ENCODE peak calls at places on chromosomes 1 and 21, in five cellular contexts. H is fibroblast of mammary gland, C is GM23338, K is uterus, E is OCI-LY7. Y is an unnamed sample.

GRCh38 chr1:22627331-22627730 is 9.1 kb upstream of the C1QA start:
- DNase-seq in C (no peak), E (no peak), H (no peak), K (no peak), Y (no peak)

GRCh38 chr1:206687915-206688442 is 3.3 kb downstream of the MAPKAPK2 start:
- DNase-seq in C (peak; percentile 84), E (no peak), K (no peak), H (peak; percentile 82), Y (no peak)

GRCh38 chr1:185857447-185857846 is 123.3 kb downstream of the HMCN1 start:
- DNase-seq in E (no peak), H (peak; percentile 25), C (no peak), K (no peak), Y (no peak)

GRCh38 chr1:173505401-173505800 is 28.3 kb downstream of the PRDX6 start:
- DNase-seq in H (no peak), K (no peak), E (no peak), C (no peak), Y (no peak)

GRCh38 chr21:33155457-33155856 is 74.3 kb upstream of the IFNAR2 start:
- DNase-seq in H (no peak), K (no peak), C (no peak), E (no peak), Y (no peak)

GRCh38 chr1:22121421-22121911 is 21.4 kb downstream of the WNT4 start:
- DNase-seq in H (no peak), E (no peak), C (peak; percentile 50), K (peak; percentile 15), Y (no peak)

GRCh38 chr1:147264158-147264768 is 21.8 kb downstream of the CHD1L start:
- DNase-seq in C (no peak), K (no peak), H (peak; percentile 82), E (no peak), Y (no peak)

GRCh38 chr1:109399326-109399957 is 1.7 kb upstream of the SORT1 start:
- DNase-seq in E (peak; percentile 77), C (peak; percentile 77), K (no peak), H (peak; percentile 69), Y (no peak)

GRCh38 chr1:154593390-154593789 is 14.6 kb downstream of the ADAR start:
- DNase-seq in K (no peak), E (no peak), C (no peak), H (no peak), Y (no peak)

GRCh38 chr1:155026588-155026987 is 7.0 kb downstream of the DCST2 start:
- DNase-seq in H (peak; percentile 35), K (no peak), E (no peak), C (no peak), Y (no peak)

GRCh38 chr1:186834405-186834958 is 5.7 kb downstream of the PLA2G4A start:
- DNase-seq in K (no peak), C (no peak), H (no peak), E (no peak), Y (no peak)

GRCh38 chr1:236124965-236125364 is 17.4 kb upstream of the GPR137B start:
- DNase-seq in E (peak; percentile 27), K (no peak), H (no peak), C (peak; percentile 30), Y (no peak)
- TF ChIP-seq CTCF in E (peak; percentile 38), K (no peak), H (peak; percentile 4), C (peak; percentile 45), Y (no peak)

GRCh38 chr1:192311281-192311680 is 5.5 kb upstream of the RGS21 start:
- DNase-seq in E (peak; percentile 2), H (peak; percentile 51), K (no peak), C (peak; percentile 5), Y (no peak)
- TF ChIP-seq CTCF in E (peak; percentile 57), H (peak; percentile 57), K (no peak), C (peak; percentile 53), Y (no peak)

GRCh38 chr1:117932576-117932975 is 3.0 kb downstream of the WDR3 start:
- DNase-seq in H (no peak), C (no peak), K (no peak), E (no peak), Y (no peak)

GRCh38 chr1:117930484-117930883 is 945 bp downstream of the WDR3 start:
- DNase-seq in H (no peak), E (no peak), K (no peak), C (peak; percentile 5), Y (no peak)

GRCh38 chr1:117930173-117930447 is 571 bp downstream of the WDR3 start:
- DNase-seq in K (no peak), C (no peak), H (no peak), E (peak; percentile 24), Y (no peak)

GRCh38 chr1:117929340-117930172 is at the start of the genes GDAP2 and WDR3:
- DNase-seq in H (peak; percentile 95), C (peak; percentile 99), K (peak; percentile 93), E (peak; percentile 99), Y (peak; percentile 88)

DNA sequence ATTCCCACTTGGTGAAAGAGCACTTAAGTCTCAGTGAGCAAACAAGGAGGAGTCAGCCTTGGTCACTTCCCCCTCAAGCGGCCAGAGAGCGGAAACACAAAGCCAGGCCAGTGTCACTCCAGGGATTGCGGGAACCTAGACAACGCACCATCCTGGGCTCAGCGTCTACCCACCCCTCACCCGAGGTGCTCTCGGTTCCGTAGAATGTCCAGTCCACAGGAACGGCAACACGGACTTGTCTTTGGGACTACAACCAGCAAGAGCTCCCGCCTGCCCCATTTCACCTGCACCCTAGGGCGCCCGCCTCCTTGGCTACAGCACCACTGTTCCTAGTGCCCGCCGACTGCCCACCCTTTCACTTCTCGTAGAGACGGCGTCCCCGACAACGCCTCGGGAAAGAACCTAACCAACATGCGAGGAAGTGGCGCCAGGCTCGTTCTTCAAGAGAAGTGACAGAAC is 511 bp downstream of the GDAP2 start:
- DNase-seq in C (peak; percentile 79), K (peak; percentile 23), E (peak; percentile 57), H (peak; percentile 68), Y (peak; percentile 24)
- TF ChIP-seq CTCF in C (peak; percentile 36), K (no peak), E (peak; percentile 44), H (peak; percentile 24), Y (no peak)

GRCh38 chr1:57336793-57337192 is 87.1 kb downstream of the DAB1 start:
- DNase-seq in E (no peak), C (peak; percentile 15), K (no peak), H (no peak), Y (no peak)

GRCh38 chr1:57341721-57342120 is 82.1 kb downstream of the DAB1 start:
- DNase-seq in H (no peak), E (no peak), C (no peak), K (no peak), Y (no peak)

GRCh38 chr1:57345916-57346315 is 77.9 kb downstream of the DAB1 start:
- DNase-seq in H (no peak), C (no peak), E (no peak), K (no peak), Y (no peak)

GRCh38 chr1:57337623-57338022 is 86.2 kb downstream of the DAB1 start:
- DNase-seq in C (no peak), H (no peak), E (no peak), K (no peak), Y (no peak)

DNA sequence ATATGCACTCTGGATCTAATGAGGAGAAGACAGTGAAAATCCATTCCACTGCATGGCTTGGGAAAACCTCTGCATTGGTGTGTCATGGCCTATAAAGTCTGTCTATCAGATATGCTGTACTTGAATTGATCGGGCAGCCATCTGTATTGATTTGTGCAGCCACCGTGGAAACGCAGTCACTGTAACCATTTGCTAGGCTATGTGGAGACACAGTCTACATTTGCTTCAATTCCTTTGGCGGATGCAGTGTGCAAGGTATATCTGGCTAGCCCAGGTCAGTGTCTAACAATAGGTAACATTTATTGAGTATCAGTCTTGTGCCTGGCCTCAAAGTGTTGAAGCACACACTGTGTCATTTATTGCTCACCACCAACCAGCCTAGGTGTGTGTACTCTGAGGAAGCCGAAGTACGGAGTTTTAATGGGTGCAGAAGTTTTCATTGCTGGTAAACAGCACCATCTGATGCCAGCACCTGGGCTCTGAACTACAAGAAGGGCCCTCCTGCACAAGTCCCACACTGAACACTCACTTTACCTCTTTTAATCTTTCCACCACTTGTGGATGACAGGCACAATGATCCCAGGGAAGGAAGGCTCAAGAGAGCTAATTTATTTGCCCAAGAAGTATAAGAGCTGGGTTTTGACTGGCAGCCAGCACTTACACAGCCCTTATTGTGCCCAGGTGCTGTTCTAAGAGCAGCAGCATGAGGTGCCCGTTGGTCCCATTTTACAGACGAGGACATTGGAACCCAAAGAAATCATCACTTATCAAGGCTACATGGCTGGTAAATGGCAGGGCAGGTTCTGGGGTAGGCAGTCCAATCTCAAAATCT is 83.3 kb downstream of the DAB1 start:
- DNase-seq in H (no peak), E (no peak), C (no peak), K (no peak), Y (no peak)
- TF ChIP-seq CTCF in H (no peak), E (no peak), C (peak; percentile 21), K (no peak), Y (no peak)

DNA sequence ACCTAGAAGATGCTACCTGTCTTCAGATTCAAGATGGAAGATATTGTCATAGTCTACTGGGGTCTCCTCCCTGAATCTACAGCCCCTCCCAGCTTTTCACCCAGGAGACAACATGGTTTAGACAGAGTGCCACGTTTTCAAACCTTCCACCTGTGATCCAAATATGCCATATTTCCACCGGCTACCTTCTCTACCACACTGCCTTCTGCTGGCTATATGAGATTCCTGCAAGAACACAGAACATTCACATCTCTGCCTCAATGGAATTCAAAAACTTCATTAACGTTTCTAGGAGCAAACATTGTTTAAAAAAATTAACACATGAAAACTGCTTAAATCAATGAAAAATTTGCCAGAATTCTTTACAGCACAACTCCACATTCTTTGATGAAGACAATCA is 12.9 kb upstream of the LELP1 start:
- DNase-seq in E (no peak), H (no peak), K (no peak), C (peak; percentile 58), Y (no peak)
- TF ChIP-seq CTCF in E (peak; percentile 55), H (peak; percentile 9), K (no peak), C (peak; percentile 84), Y (no peak)